ENCODE peak calls at places on chromosomes 16 and 17, in four cellular contexts. O, S, G and D are unnamed samples.

GRCh38 chr17:64441772-64442549 is 7.0 kb upstream of the MILR1 start:
- DNase-seq in S (peak; percentile 15), O (peak; percentile 40), G (no peak), D (peak; percentile 64)

GRCh38 chr16:3091551-3091950 is 7.5 kb downstream of the ZSCAN10 start:
- DNase-seq in G (no peak), S (no peak), O (no peak), D (no peak)

GRCh38 chr17:850828-851759 is 68.9 kb downstream of the MRM3 start:
- DNase-seq in G (no peak), S (peak; percentile 90), O (no peak), D (no peak)

GRCh38 chr17:28469376-28469775 is 4.1 kb upstream of the SLC13A2 start:
- DNase-seq in G (no peak), O (no peak), S (no peak), D (no peak)

GRCh38 chr16:50809561-50809960 is 67.7 kb downstream of the CYLD start:
- DNase-seq in O (no peak), G (no peak), S (no peak), D (no peak)

GRCh38 chr17:61369751-61370150 is 29.9 kb upstream of the TBX2 start:
- DNase-seq in O (no peak), G (no peak), S (no peak), D (no peak)

GRCh38 chr16:27472091-27473020 is 70.4 kb downstream of the IL21R start:
- DNase-seq in O (peak; percentile 25), S (no peak), G (no peak), D (no peak)

GRCh38 chr17:45437461-45438283 is 5.0 kb upstream of the ARHGAP27 start:
- DNase-seq in O (no peak), G (no peak), S (no peak), D (no peak)

GRCh38 chr17:82528484-82529265 is 9.1 kb downstream of the FOXK2 start:
- DNase-seq in O (peak; percentile 32), S (peak; percentile 83), G (no peak), D (no peak)

GRCh38 chr17:61219460-61219859 is 180.2 kb upstream of the TBX2 start:
- DNase-seq in S (peak; percentile 70), G (no peak), O (no peak), D (no peak)

GRCh38 chr17:78868391-78868790 is 27.8 kb upstream of the USP36 start:
- DNase-seq in O (peak; percentile 73), G (no peak), S (peak; percentile 85), D (no peak)

GRCh38 chr17:39027440-39028035 is 60.3 kb upstream of the FBXO47 start:
- DNase-seq in O (no peak), S (no peak), G (no peak), D (no peak)
- H2AFZ ChIP-seq in O (no peak overlapping the region), S (peak overlapping the region; percentile 55), G (no peak overlapping the region), D (no peak overlapping the region)

GRCh38 chr16:54490089-54490488 is 203.5 kb upstream of the IRX3 start:
- DNase-seq in O (no peak), S (no peak), G (no peak), D (no peak)

GRCh38 chr16:54488729-54489128 is 202.1 kb upstream of the IRX3 start:
- DNase-seq in S (no peak), O (no peak), G (no peak), D (no peak)

GRCh38 chr16:54493594-54493993 is 207.0 kb upstream of the IRX3 start:
- DNase-seq in O (peak; percentile 36), S (peak; percentile 33), G (no peak), D (no peak)

GRCh38 chr16:54489225-54489781 is 202.7 kb upstream of the IRX3 start:
- DNase-seq in S (peak; percentile 6), G (no peak), O (no peak), D (no peak)

GRCh38 chr16:54493076-54493475 is 206.5 kb upstream of the IRX3 start:
- DNase-seq in G (no peak), S (peak; percentile 59), O (peak; percentile 50), D (no peak)
- H2AFZ ChIP-seq in G (no peak overlapping the region), S (no peak overlapping the region), O (no peak overlapping the region), D (no peak overlapping the region)

GRCh38 chr16:84380405-84380804 is 12.1 kb downstream of the ATP2C2 start:
- DNase-seq in O (no peak), G (no peak), S (no peak), D (peak; percentile 50)

GRCh38 chr16:84378567-84378966 is 10.2 kb downstream of the ATP2C2 start:
- DNase-seq in G (no peak), S (no peak), O (no peak), D (no peak)

GRCh38 chr16:84379731-84380369 is 11.5 kb downstream of the ATP2C2 start:
- DNase-seq in S (no peak), G (no peak), O (no peak), D (no peak)

GRCh38 chr16:84379008-84379730 is 10.8 kb downstream of the ATP2C2 start:
- DNase-seq in S (no peak), G (no peak), O (no peak), D (no peak)

DNA sequence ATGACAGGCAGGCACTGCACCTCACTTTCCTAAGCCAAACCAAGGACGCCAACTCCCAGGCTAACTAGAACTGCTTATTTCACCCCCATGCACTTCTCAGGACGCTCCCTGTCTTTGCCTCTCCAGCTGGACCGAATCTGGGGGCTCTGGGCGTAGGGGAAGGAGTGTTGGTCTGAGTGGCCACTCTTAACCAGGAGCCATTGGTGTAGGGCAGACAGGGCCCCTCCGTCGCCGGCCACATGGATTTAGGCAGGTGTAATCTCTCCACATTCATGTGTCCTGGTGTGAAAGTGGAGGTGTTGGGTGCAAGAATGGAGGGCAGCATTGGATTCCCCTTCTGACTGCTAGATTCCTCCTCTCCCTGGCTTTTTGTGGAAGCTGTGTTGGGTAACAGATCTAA is 9.8 kb downstream of the ATP2C2 start:
- DNase-seq in G (no peak), S (no peak), O (no peak), D (no peak)
- H2AFZ ChIP-seq in G (no peak overlapping the region), S (no peak overlapping the region), O (no peak overlapping the region), D (no peak overlapping the region)

DNA sequence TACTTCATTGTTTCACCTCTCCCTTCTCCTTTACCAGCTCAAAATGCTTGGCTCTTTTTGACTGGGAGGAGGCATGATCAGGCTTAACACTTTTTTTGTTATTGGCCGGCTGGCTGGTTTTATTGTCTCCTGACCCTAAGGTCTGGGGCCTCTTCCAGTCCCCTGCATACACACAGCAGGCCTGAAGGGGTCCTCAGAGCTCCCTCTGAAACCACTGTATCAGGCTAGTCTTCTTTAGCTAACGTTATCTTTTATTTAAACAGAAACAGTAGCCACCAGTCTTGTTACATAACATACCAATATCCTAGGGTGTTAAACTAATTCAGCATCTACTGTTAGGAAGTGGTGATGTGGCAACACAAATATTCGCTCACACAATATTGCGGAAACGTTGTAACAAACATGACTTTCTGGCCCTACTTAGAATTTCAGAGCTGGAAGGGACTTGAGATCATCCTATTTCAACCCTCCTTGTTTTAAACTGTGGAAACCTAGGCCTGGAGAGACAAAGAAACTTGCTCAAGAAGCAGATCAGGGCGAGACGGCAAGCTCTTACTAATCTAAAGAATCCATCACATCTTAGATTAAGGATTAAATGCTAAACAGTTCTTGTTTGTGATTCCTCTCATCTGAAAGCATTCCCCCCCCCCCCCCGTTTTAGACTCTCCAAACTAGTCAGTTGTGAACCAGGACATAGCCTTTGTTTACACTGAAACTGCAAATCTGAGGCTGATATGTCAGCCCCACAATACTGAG is 1.7 kb upstream of the YPEL2 start:
- DNase-seq in G (peak; percentile 75), O (peak; percentile 74), S (peak; percentile 85), D (peak; percentile 72)
- H2AFZ ChIP-seq in G (peak overlapping the region; percentile 84), O (no peak overlapping the region), S (peak overlapping the region; percentile 19), D (peak overlapping the region; percentile 70)

GRCh38 chr17:34382586-34383224 is 19.7 kb upstream of the CCL1 start:
- DNase-seq in G (no peak), O (no peak), S (no peak), D (peak; percentile 88)
- H2AFZ ChIP-seq in G (peak overlapping the region; percentile 75), O (no peak overlapping the region), S (no peak overlapping the region), D (peak overlapping the region; percentile 11)